ENCODE peak calls at places on chromosomes 5 and 9, in eight cellular contexts. One of them, this sample, is unnamed.

GRCh38 chr5:159928122-159928960 is 12.1 kb downstream of the ADRA1B start:
- DNase-seq in endothelial cell of umbilical vein: no peak
- DNase-seq in stimulated activated effector memory CD8-positive, alpha-beta T cell treated with anti-CD3 and anti-CD28 coated beads, Interleukin-12 subunit alpha, Interleukin-12 subunit beta, amount 100 ng/mL, for 72 hours: no peak
- DNase-seq in NCI-H510A treated with DMSO at 0.1 percent for 48 hours: no peak
- DNase-seq in ureter: no peak
- DNase-seq in T-cell: no peak
- DNase-seq in H4: peak
- DNase-seq in SW480: peak
- DNase-seq in this sample: peak

GRCh38 chr5:53381-54174 is 38.4 kb upstream of the PLEKHG4B start:
- DNase-seq in endothelial cell of umbilical vein: no peak
- DNase-seq in stimulated activated effector memory CD8-positive, alpha-beta T cell treated with anti-CD3 and anti-CD28 coated beads, Interleukin-12 subunit alpha, Interleukin-12 subunit beta, amount 100 ng/mL, for 72 hours: no peak
- DNase-seq in NCI-H510A treated with DMSO at 0.1 percent for 48 hours: peak
- DNase-seq in ureter: no peak
- DNase-seq in T-cell: no peak
- DNase-seq in H4: peak
- DNase-seq in SW480: peak
- DNase-seq in this sample: peak

GRCh38 chr5:143946821-143947220 is 134.9 kb downstream of the HMHB1 start:
- DNase-seq in endothelial cell of umbilical vein: no peak
- DNase-seq in stimulated activated effector memory CD8-positive, alpha-beta T cell treated with anti-CD3 and anti-CD28 coated beads, Interleukin-12 subunit alpha, Interleukin-12 subunit beta, amount 100 ng/mL, for 72 hours: no peak
- DNase-seq in NCI-H510A treated with DMSO at 0.1 percent for 48 hours: no peak
- DNase-seq in ureter: no peak
- DNase-seq in T-cell: no peak
- DNase-seq in H4: no peak
- DNase-seq in SW480: no peak
- DNase-seq in this sample: no peak

GRCh38 chr5:119063579-119064379 is 7.1 kb upstream of the DMXL1 start:
- DNase-seq in endothelial cell of umbilical vein: no peak
- DNase-seq in stimulated activated effector memory CD8-positive, alpha-beta T cell treated with anti-CD3 and anti-CD28 coated beads, Interleukin-12 subunit alpha, Interleukin-12 subunit beta, amount 100 ng/mL, for 72 hours: no peak
- DNase-seq in NCI-H510A treated with DMSO at 0.1 percent for 48 hours: no peak
- DNase-seq in ureter: no peak
- DNase-seq in T-cell: no peak
- DNase-seq in H4: peak
- DNase-seq in SW480: peak
- DNase-seq in this sample: no peak

GRCh38 chr5:98365126-98365525 is 408.3 kb upstream of the RGMB start:
- DNase-seq in endothelial cell of umbilical vein: no peak
- DNase-seq in stimulated activated effector memory CD8-positive, alpha-beta T cell treated with anti-CD3 and anti-CD28 coated beads, Interleukin-12 subunit alpha, Interleukin-12 subunit beta, amount 100 ng/mL, for 72 hours: no peak
- DNase-seq in NCI-H510A treated with DMSO at 0.1 percent for 48 hours: no peak
- DNase-seq in ureter: no peak
- DNase-seq in T-cell: no peak
- DNase-seq in H4: no peak
- DNase-seq in SW480: peak
- DNase-seq in this sample: peak

GRCh38 chr9:133707065-133707760 is 30.9 kb downstream of the SARDH start:
- DNase-seq in endothelial cell of umbilical vein: no peak
- DNase-seq in stimulated activated effector memory CD8-positive, alpha-beta T cell treated with anti-CD3 and anti-CD28 coated beads, Interleukin-12 subunit alpha, Interleukin-12 subunit beta, amount 100 ng/mL, for 72 hours: no peak
- DNase-seq in NCI-H510A treated with DMSO at 0.1 percent for 48 hours: peak
- DNase-seq in ureter: no peak
- DNase-seq in T-cell: no peak
- DNase-seq in H4: no peak
- DNase-seq in SW480: no peak
- DNase-seq in this sample: no peak

GRCh38 chr9:127707766-127708165 is 978 bp downstream of the CFAP157 start:
- DNase-seq in endothelial cell of umbilical vein: no peak
- DNase-seq in stimulated activated effector memory CD8-positive, alpha-beta T cell treated with anti-CD3 and anti-CD28 coated beads, Interleukin-12 subunit alpha, Interleukin-12 subunit beta, amount 100 ng/mL, for 72 hours: no peak
- DNase-seq in NCI-H510A treated with DMSO at 0.1 percent for 48 hours: no peak
- DNase-seq in ureter: no peak
- DNase-seq in T-cell: peak
- DNase-seq in H4: no peak
- DNase-seq in SW480: peak
- DNase-seq in this sample: peak

GRCh38 chr9:114908104-114908621 is 22.2 kb downstream of the TNFSF8 start:
- DNase-seq in endothelial cell of umbilical vein: no peak
- DNase-seq in stimulated activated effector memory CD8-positive, alpha-beta T cell treated with anti-CD3 and anti-CD28 coated beads, Interleukin-12 subunit alpha, Interleukin-12 subunit beta, amount 100 ng/mL, for 72 hours: no peak
- DNase-seq in NCI-H510A treated with DMSO at 0.1 percent for 48 hours: peak
- DNase-seq in ureter: peak
- DNase-seq in T-cell: no peak
- DNase-seq in H4: peak
- DNase-seq in SW480: peak
- DNase-seq in this sample: peak

GRCh38 chr9:77848897-77849296 is 182.7 kb downstream of the GNAQ start:
- DNase-seq in endothelial cell of umbilical vein: peak
- DNase-seq in stimulated activated effector memory CD8-positive, alpha-beta T cell treated with anti-CD3 and anti-CD28 coated beads, Interleukin-12 subunit alpha, Interleukin-12 subunit beta, amount 100 ng/mL, for 72 hours: no peak
- DNase-seq in NCI-H510A treated with DMSO at 0.1 percent for 48 hours: no peak
- DNase-seq in ureter: no peak
- DNase-seq in T-cell: no peak
- DNase-seq in H4: peak
- DNase-seq in SW480: no peak
- DNase-seq in this sample: no peak

GRCh38 chr5:172905771-172906170 is 53.5 kb upstream of the RPL26L1 start:
- DNase-seq in endothelial cell of umbilical vein: no peak
- DNase-seq in stimulated activated effector memory CD8-positive, alpha-beta T cell treated with anti-CD3 and anti-CD28 coated beads, Interleukin-12 subunit alpha, Interleukin-12 subunit beta, amount 100 ng/mL, for 72 hours: no peak
- DNase-seq in NCI-H510A treated with DMSO at 0.1 percent for 48 hours: no peak
- DNase-seq in ureter: no peak
- DNase-seq in T-cell: no peak
- DNase-seq in H4: no peak
- DNase-seq in SW480: no peak
- DNase-seq in this sample: no peak

GRCh38 chr5:1836891-1837880 is 36.0 kb downstream of the NDUFS6 start:
- DNase-seq in endothelial cell of umbilical vein: no peak
- DNase-seq in stimulated activated effector memory CD8-positive, alpha-beta T cell treated with anti-CD3 and anti-CD28 coated beads, Interleukin-12 subunit alpha, Interleukin-12 subunit beta, amount 100 ng/mL, for 72 hours: no peak
- DNase-seq in NCI-H510A treated with DMSO at 0.1 percent for 48 hours: no peak
- DNase-seq in ureter: no peak
- DNase-seq in T-cell: no peak
- DNase-seq in H4: no peak
- DNase-seq in SW480: no peak
- DNase-seq in this sample: no peak

GRCh38 chr5:165086424-165086823 is 1581.0 kb downstream of the MAT2B start:
- DNase-seq in endothelial cell of umbilical vein: no peak
- DNase-seq in stimulated activated effector memory CD8-positive, alpha-beta T cell treated with anti-CD3 and anti-CD28 coated beads, Interleukin-12 subunit alpha, Interleukin-12 subunit beta, amount 100 ng/mL, for 72 hours: no peak
- DNase-seq in NCI-H510A treated with DMSO at 0.1 percent for 48 hours: no peak
- DNase-seq in ureter: no peak
- DNase-seq in T-cell: no peak
- DNase-seq in H4: no peak
- DNase-seq in SW480: no peak
- DNase-seq in this sample: no peak

GRCh38 chr9:35035851-35036701 is 36.3 kb downstream of the VCP start:
- DNase-seq in endothelial cell of umbilical vein: peak
- DNase-seq in stimulated activated effector memory CD8-positive, alpha-beta T cell treated with anti-CD3 and anti-CD28 coated beads, Interleukin-12 subunit alpha, Interleukin-12 subunit beta, amount 100 ng/mL, for 72 hours: peak
- DNase-seq in NCI-H510A treated with DMSO at 0.1 percent for 48 hours: no peak
- DNase-seq in ureter: peak
- DNase-seq in T-cell: peak
- DNase-seq in H4: no peak
- DNase-seq in SW480: no peak
- DNase-seq in this sample: no peak

GRCh38 chr9:87498046-87498815 is 564 bp downstream of the DAPK1 start:
- DNase-seq in endothelial cell of umbilical vein: peak
- DNase-seq in stimulated activated effector memory CD8-positive, alpha-beta T cell treated with anti-CD3 and anti-CD28 coated beads, Interleukin-12 subunit alpha, Interleukin-12 subunit beta, amount 100 ng/mL, for 72 hours: no peak
- DNase-seq in NCI-H510A treated with DMSO at 0.1 percent for 48 hours: no peak
- DNase-seq in ureter: no peak
- DNase-seq in T-cell: no peak
- DNase-seq in H4: no peak
- DNase-seq in SW480: peak
- DNase-seq in this sample: peak

GRCh38 chr9:118438805-118439204 is 734.6 kb downstream of the TLR4 start:
- DNase-seq in endothelial cell of umbilical vein: no peak
- DNase-seq in stimulated activated effector memory CD8-positive, alpha-beta T cell treated with anti-CD3 and anti-CD28 coated beads, Interleukin-12 subunit alpha, Interleukin-12 subunit beta, amount 100 ng/mL, for 72 hours: no peak
- DNase-seq in NCI-H510A treated with DMSO at 0.1 percent for 48 hours: no peak
- DNase-seq in ureter: no peak
- DNase-seq in T-cell: no peak
- DNase-seq in H4: no peak
- DNase-seq in SW480: no peak
- DNase-seq in this sample: no peak

GRCh38 chr5:138696501-138696900 is 56.7 kb upstream of the CTNNA1 start:
- DNase-seq in endothelial cell of umbilical vein: peak
- DNase-seq in stimulated activated effector memory CD8-positive, alpha-beta T cell treated with anti-CD3 and anti-CD28 coated beads, Interleukin-12 subunit alpha, Interleukin-12 subunit beta, amount 100 ng/mL, for 72 hours: no peak
- DNase-seq in NCI-H510A treated with DMSO at 0.1 percent for 48 hours: no peak
- DNase-seq in ureter: no peak
- DNase-seq in T-cell: no peak
- DNase-seq in H4: no peak
- DNase-seq in SW480: peak
- DNase-seq in this sample: no peak

GRCh38 chr5:23139338-23140171 is 286.4 kb upstream of the CDH12 start:
- DNase-seq in endothelial cell of umbilical vein: peak
- DNase-seq in stimulated activated effector memory CD8-positive, alpha-beta T cell treated with anti-CD3 and anti-CD28 coated beads, Interleukin-12 subunit alpha, Interleukin-12 subunit beta, amount 100 ng/mL, for 72 hours: no peak
- DNase-seq in NCI-H510A treated with DMSO at 0.1 percent for 48 hours: peak
- DNase-seq in ureter: no peak
- DNase-seq in T-cell: no peak
- DNase-seq in H4: no peak
- DNase-seq in SW480: peak
- DNase-seq in this sample: peak

GRCh38 chr5:74035521-74035937 is 409.5 kb downstream of the ARHGEF28 start:
- DNase-seq in endothelial cell of umbilical vein: peak
- DNase-seq in stimulated activated effector memory CD8-positive, alpha-beta T cell treated with anti-CD3 and anti-CD28 coated beads, Interleukin-12 subunit alpha, Interleukin-12 subunit beta, amount 100 ng/mL, for 72 hours: no peak
- DNase-seq in NCI-H510A treated with DMSO at 0.1 percent for 48 hours: peak
- DNase-seq in ureter: peak
- DNase-seq in T-cell: no peak
- DNase-seq in H4: peak
- DNase-seq in SW480: peak
- DNase-seq in this sample: peak

GRCh38 chr9:134032456-134033222 is 7.4 kb downstream of the BRD3OS start:
- DNase-seq in endothelial cell of umbilical vein: no peak
- DNase-seq in stimulated activated effector memory CD8-positive, alpha-beta T cell treated with anti-CD3 and anti-CD28 coated beads, Interleukin-12 subunit alpha, Interleukin-12 subunit beta, amount 100 ng/mL, for 72 hours: no peak
- DNase-seq in NCI-H510A treated with DMSO at 0.1 percent for 48 hours: no peak
- DNase-seq in ureter: no peak
- DNase-seq in T-cell: no peak
- DNase-seq in H4: no peak
- DNase-seq in SW480: no peak
- DNase-seq in this sample: no peak

GRCh38 chr5:176644294-176644693 is 3.0 kb upstream of the TSPAN17 start:
- DNase-seq in endothelial cell of umbilical vein: no peak
- DNase-seq in stimulated activated effector memory CD8-positive, alpha-beta T cell treated with anti-CD3 and anti-CD28 coated beads, Interleukin-12 subunit alpha, Interleukin-12 subunit beta, amount 100 ng/mL, for 72 hours: no peak
- DNase-seq in NCI-H510A treated with DMSO at 0.1 percent for 48 hours: no peak
- DNase-seq in ureter: no peak
- DNase-seq in T-cell: no peak
- DNase-seq in H4: no peak
- DNase-seq in SW480: no peak
- DNase-seq in this sample: no peak

GRCh38 chr5:74241751-74242140 is 398.8 kb downstream of the ENC1 start:
- DNase-seq in endothelial cell of umbilical vein: no peak
- DNase-seq in stimulated activated effector memory CD8-positive, alpha-beta T cell treated with anti-CD3 and anti-CD28 coated beads, Interleukin-12 subunit alpha, Interleukin-12 subunit beta, amount 100 ng/mL, for 72 hours: no peak
- DNase-seq in NCI-H510A treated with DMSO at 0.1 percent for 48 hours: no peak
- DNase-seq in ureter: peak
- DNase-seq in T-cell: no peak
- DNase-seq in H4: peak
- DNase-seq in SW480: peak
- DNase-seq in this sample: no peak

GRCh38 chr5:93208156-93208895 is 372.7 kb downstream of the NR2F1-AS1 start:
- DNase-seq in endothelial cell of umbilical vein: no peak
- DNase-seq in stimulated activated effector memory CD8-positive, alpha-beta T cell treated with anti-CD3 and anti-CD28 coated beads, Interleukin-12 subunit alpha, Interleukin-12 subunit beta, amount 100 ng/mL, for 72 hours: no peak
- DNase-seq in NCI-H510A treated with DMSO at 0.1 percent for 48 hours: no peak
- DNase-seq in ureter: no peak
- DNase-seq in T-cell: no peak
- DNase-seq in H4: no peak
- DNase-seq in SW480: no peak
- DNase-seq in this sample: no peak

GRCh38 chr9:72356019-72356653 is 8.9 kb downstream of the ZFAND5 start:
- DNase-seq in endothelial cell of umbilical vein: no peak
- DNase-seq in stimulated activated effector memory CD8-positive, alpha-beta T cell treated with anti-CD3 and anti-CD28 coated beads, Interleukin-12 subunit alpha, Interleukin-12 subunit beta, amount 100 ng/mL, for 72 hours: no peak
- DNase-seq in NCI-H510A treated with DMSO at 0.1 percent for 48 hours: no peak
- DNase-seq in ureter: no peak
- DNase-seq in T-cell: no peak
- DNase-seq in H4: no peak
- DNase-seq in SW480: no peak
- DNase-seq in this sample: no peak

GRCh38 chr5:55303238-55303690 is 4.2 kb downstream of the DHX29 start:
- DNase-seq in endothelial cell of umbilical vein: peak
- DNase-seq in stimulated activated effector memory CD8-positive, alpha-beta T cell treated with anti-CD3 and anti-CD28 coated beads, Interleukin-12 subunit alpha, Interleukin-12 subunit beta, amount 100 ng/mL, for 72 hours: no peak
- DNase-seq in NCI-H510A treated with DMSO at 0.1 percent for 48 hours: no peak
- DNase-seq in ureter: no peak
- DNase-seq in T-cell: no peak
- DNase-seq in H4: peak
- DNase-seq in SW480: no peak
- DNase-seq in this sample: no peak

GRCh38 chr5:174755103-174755502 is 30.7 kb downstream of the MSX2 start:
- DNase-seq in endothelial cell of umbilical vein: no peak
- DNase-seq in stimulated activated effector memory CD8-positive, alpha-beta T cell treated with anti-CD3 and anti-CD28 coated beads, Interleukin-12 subunit alpha, Interleukin-12 subunit beta, amount 100 ng/mL, for 72 hours: no peak
- DNase-seq in NCI-H510A treated with DMSO at 0.1 percent for 48 hours: peak
- DNase-seq in ureter: no peak
- DNase-seq in T-cell: no peak
- DNase-seq in H4: peak
- DNase-seq in SW480: peak
- DNase-seq in this sample: peak

GRCh38 chr5:147175516-147176097 is 59.2 kb upstream of the STK32A start:
- DNase-seq in endothelial cell of umbilical vein: no peak
- DNase-seq in stimulated activated effector memory CD8-positive, alpha-beta T cell treated with anti-CD3 and anti-CD28 coated beads, Interleukin-12 subunit alpha, Interleukin-12 subunit beta, amount 100 ng/mL, for 72 hours: no peak
- DNase-seq in NCI-H510A treated with DMSO at 0.1 percent for 48 hours: no peak
- DNase-seq in ureter: no peak
- DNase-seq in T-cell: no peak
- DNase-seq in H4: no peak
- DNase-seq in SW480: peak
- DNase-seq in this sample: peak

GRCh38 chr5:143105216-143105905 is 298.1 kb downstream of the NR3C1 start:
- DNase-seq in endothelial cell of umbilical vein: no peak
- DNase-seq in stimulated activated effector memory CD8-positive, alpha-beta T cell treated with anti-CD3 and anti-CD28 coated beads, Interleukin-12 subunit alpha, Interleukin-12 subunit beta, amount 100 ng/mL, for 72 hours: no peak
- DNase-seq in NCI-H510A treated with DMSO at 0.1 percent for 48 hours: no peak
- DNase-seq in ureter: no peak
- DNase-seq in T-cell: no peak
- DNase-seq in H4: no peak
- DNase-seq in SW480: no peak
- DNase-seq in this sample: no peak

GRCh38 chr5:38069360-38069759 is 189.0 kb upstream of the EGFLAM start:
- DNase-seq in endothelial cell of umbilical vein: no peak
- DNase-seq in stimulated activated effector memory CD8-positive, alpha-beta T cell treated with anti-CD3 and anti-CD28 coated beads, Interleukin-12 subunit alpha, Interleukin-12 subunit beta, amount 100 ng/mL, for 72 hours: no peak
- DNase-seq in NCI-H510A treated with DMSO at 0.1 percent for 48 hours: no peak
- DNase-seq in ureter: no peak
- DNase-seq in T-cell: no peak
- DNase-seq in H4: no peak
- DNase-seq in SW480: no peak
- DNase-seq in this sample: no peak

GRCh38 chr5:157004893-157005551 is 42.0 kb upstream of the TIMD4 start:
- DNase-seq in endothelial cell of umbilical vein: no peak
- DNase-seq in stimulated activated effector memory CD8-positive, alpha-beta T cell treated with anti-CD3 and anti-CD28 coated beads, Interleukin-12 subunit alpha, Interleukin-12 subunit beta, amount 100 ng/mL, for 72 hours: no peak
- DNase-seq in NCI-H510A treated with DMSO at 0.1 percent for 48 hours: no peak
- DNase-seq in ureter: no peak
- DNase-seq in T-cell: no peak
- DNase-seq in H4: no peak
- DNase-seq in SW480: peak
- DNase-seq in this sample: no peak

GRCh38 chr5:72816297-72817075 is at the start of gene TNPO1:
- DNase-seq in endothelial cell of umbilical vein: peak
- DNase-seq in stimulated activated effector memory CD8-positive, alpha-beta T cell treated with anti-CD3 and anti-CD28 coated beads, Interleukin-12 subunit alpha, Interleukin-12 subunit beta, amount 100 ng/mL, for 72 hours: peak
- DNase-seq in NCI-H510A treated with DMSO at 0.1 percent for 48 hours: peak
- DNase-seq in ureter: peak
- DNase-seq in T-cell: peak
- DNase-seq in H4: peak
- DNase-seq in SW480: peak
- DNase-seq in this sample: peak

GRCh38 chr5:6581090-6581489 is 51.8 kb downstream of the NSUN2 start:
- DNase-seq in endothelial cell of umbilical vein: no peak
- DNase-seq in stimulated activated effector memory CD8-positive, alpha-beta T cell treated with anti-CD3 and anti-CD28 coated beads, Interleukin-12 subunit alpha, Interleukin-12 subunit beta, amount 100 ng/mL, for 72 hours: no peak
- DNase-seq in NCI-H510A treated with DMSO at 0.1 percent for 48 hours: no peak
- DNase-seq in ureter: no peak
- DNase-seq in T-cell: no peak
- DNase-seq in H4: no peak
- DNase-seq in SW480: no peak
- DNase-seq in this sample: no peak